ENCODE peak calls at places on chromosomes 7 and 10, in five cellular contexts. A is mesothelial cell of epicardium, S is GM13977, U is colonic mucosa, O is pancreas. Z is an unnamed sample.

GRCh38 chr10:114342976-114343375 is 61.3 kb downstream of the AFAP1L2 start:
- DNase-seq in A (no peak), S (no peak), U (no peak), O (no peak), Z (no peak)

GRCh38 chr10:131196176-131196885 is 115.2 kb downstream of the TCERG1L start:
- DNase-seq in A (peak), S (no peak), U (no peak), O (no peak), Z (peak)

GRCh38 chr7:101237206-101238067 is at the start of gene CLDN15:
- DNase-seq in A (no peak), S (no peak), U (peak), O (peak), Z (no peak)

GRCh38 chr10:36424377-36424971 is 700.9 kb upstream of the ANKRD30A start:
- DNase-seq in A (no peak), S (no peak), U (no peak), O (no peak), Z (no peak)

GRCh38 chr10:13291821-13292773 is 7.8 kb downstream of the PHYH start:
- DNase-seq in A (no peak), S (no peak), U (no peak), O (no peak), Z (no peak)

GRCh38 chr10:65032867-65033769 is 1511.9 kb downstream of the REEP3 start:
- DNase-seq in A (no peak), S (no peak), U (no peak), O (no peak), Z (no peak)

GRCh38 chr10:132639470-132639869 is 101.9 kb downstream of the INPP5A start:
- DNase-seq in A (no peak), S (no peak), U (no peak), O (no peak), Z (no peak)

GRCh38 chr10:78316451-78316931 is 282.8 kb downstream of the RPS24 start:
- DNase-seq in A (peak), S (no peak), U (peak), O (no peak), Z (peak)

GRCh38 chr7:103711413-103711812 is 265.4 kb upstream of the SLC26A5 start:
- DNase-seq in A (no peak), S (no peak), U (no peak), O (no peak), Z (no peak)

GRCh38 chr10:49356945-49357344 is 38.9 kb downstream of the DRGX start:
- DNase-seq in A (no peak), S (no peak), U (no peak), O (no peak), Z (no peak)

GRCh38 chr7:6546852-6547251 is 4.4 kb downstream of the GRID2IP start:
- DNase-seq in A (no peak), S (no peak), U (no peak), O (no peak), Z (no peak)

GRCh38 chr7:128347573-128348147 is 4.0 kb upstream of the RBM28 start:
- DNase-seq in A (no peak), S (peak), U (no peak), O (no peak), Z (no peak)

GRCh38 chr10:5272065-5272803 is 75.6 kb downstream of the AKR1C4 start:
- DNase-seq in A (no peak), S (no peak), U (no peak), O (no peak), Z (no peak)

GRCh38 chr10:98388086-98388655 is 26.8 kb downstream of the PYROXD2 start:
- DNase-seq in A (no peak), S (no peak), U (no peak), O (no peak), Z (no peak)

GRCh38 chr10:119829429-119829828 is 43.2 kb downstream of the MCMBP start:
- DNase-seq in A (no peak), S (no peak), U (no peak), O (no peak), Z (no peak)

GRCh38 chr7:100568936-100569844 is 4.5 kb downstream of the SAP25 start:
- DNase-seq in A (no peak), S (peak), U (peak), O (peak), Z (no peak)

GRCh38 chr7:150876817-150877526 is 24.7 kb downstream of the AOC1 start:
- DNase-seq in A (peak), S (peak), U (peak), O (no peak), Z (peak)

GRCh38 chr10:24952146-24952700 is at the start of gene PRTFDC1:
- DNase-seq in A (peak), S (peak), U (peak), O (peak), Z (no peak)

GRCh38 chr10:24415455-24416169 is 206.7 kb downstream of the KIAA1217 start:
- DNase-seq in A (peak), S (no peak), U (peak), O (peak), Z (peak)

GRCh38 chr10:113080061-113080460 is 130.0 kb downstream of the TCF7L2 start:
- DNase-seq in A (no peak), S (no peak), U (no peak), O (no peak), Z (no peak)

GRCh38 chr7:28110427-28111012 is 70.1 kb downstream of the JAZF1 start:
- DNase-seq in A (no peak), S (no peak), U (no peak), O (no peak), Z (no peak)

GRCh38 chr10:97494863-97495506 is 3.2 kb downstream of the MMS19 start:
- DNase-seq in A (no peak), S (no peak), U (no peak), O (no peak), Z (no peak)

GRCh38 chr10:61458031-61458430 is 4.8 kb upstream of the TMEM26 start:
- DNase-seq in A (no peak), S (no peak), U (no peak), O (no peak), Z (no peak)

GRCh38 chr7:54833021-54833467 is 74.0 kb upstream of the SEC61G start:
- DNase-seq in A (no peak), S (no peak), U (no peak), O (peak), Z (no peak)

GRCh38 chr7:135512135-135512887 is 2.4 kb upstream of the CNOT4 start:
- DNase-seq in A (no peak), S (peak), U (peak), O (no peak), Z (no peak)

DNA sequence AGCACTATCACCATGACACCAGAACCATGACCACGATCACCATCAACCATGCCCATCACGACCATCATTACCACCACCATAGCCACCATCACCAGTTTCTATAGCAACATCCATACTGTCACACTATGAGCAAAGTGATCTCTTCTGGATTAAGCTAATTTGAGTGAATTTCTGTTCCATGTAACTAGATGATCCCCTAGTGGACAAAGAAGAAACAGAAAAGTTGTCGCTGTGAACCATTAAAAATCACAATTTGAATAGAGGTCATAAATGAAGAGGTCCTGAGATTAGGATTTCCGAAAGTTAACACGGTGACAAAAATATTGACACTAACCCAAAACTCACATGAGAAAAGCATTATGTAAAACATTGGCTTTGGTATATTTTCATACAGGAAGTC is 77.6 kb downstream of the CLRN3 start:
- DNase-seq in A (no peak), S (no peak), U (no peak), O (no peak), Z (no peak)
- TF ChIP-seq CTCF in A (peak), S (no peak), U (no peak), O (no peak), Z (no peak)

GRCh38 chr10:75400769-75401568 is 595 bp downstream of the ZNF503 start:
- DNase-seq in A (no peak), S (peak), U (peak), O (peak), Z (peak)
- TF ChIP-seq CTCF in A (peak), S (no peak), U (no peak), O (no peak), Z (no peak)

GRCh38 chr10:82815680-82816079 is 940.7 kb downstream of the NRG3 start:
- DNase-seq in A (no peak), S (no peak), U (no peak), O (peak), Z (no peak)
- TF ChIP-seq CTCF in A (no peak), S (no peak), U (no peak), O (no peak), Z (no peak)

GRCh38 chr10:94963901-94964300 is 25.4 kb downstream of the CYP2C9 start:
- DNase-seq in A (no peak), S (peak), U (peak), O (no peak), Z (no peak)
- TF ChIP-seq CTCF in A (peak), S (peak), U (peak), O (peak), Z (peak)

GRCh38 chr10:75540357-75541335 is 109.2 kb downstream of the LRMDA start:
- DNase-seq in A (no peak), S (no peak), U (no peak), O (no peak), Z (no peak)
- TF ChIP-seq CTCF in A (no peak), S (no peak), U (no peak), O (no peak), Z (no peak)

Z was measured in osteocyte.